ENCODE peak calls at places on chromosomes 1 and 21, in four cellular contexts. C is ELR, O is Daoy, Y is mucosa of gallbladder. X is an unnamed sample.

GRCh38 chr1:202365092-202365815 is 16.8 kb downstream of the PPP1R12B start:
- DNase-seq in C (no peak), O (peak), Y (no peak), X (no peak)

GRCh38 chr1:42777860-42778259 is 6.9 kb upstream of the TMEM269 start:
- DNase-seq in C (peak), O (peak), Y (no peak), X (no peak)

GRCh38 chr21:35525443-35525842 is 476.3 kb upstream of the RUNX1 start:
- DNase-seq in C (peak), O (peak), Y (no peak), X (peak)

GRCh38 chr1:164560504-164560903 is 1.5 kb downstream of the PBX1 start:
- DNase-seq in C (no peak), O (no peak), Y (no peak), X (no peak)

GRCh38 chr1:212073490-212073889 is 37.9 kb downstream of the DTL start:
- DNase-seq in C (no peak), O (no peak), Y (no peak), X (no peak)

GRCh38 chr1:85611856-85612255 is 31.3 kb downstream of the CCN1 start:
- DNase-seq in C (peak), O (peak), Y (peak), X (peak)

GRCh38 chr1:221886311-221887090 is 144.6 kb upstream of the DUSP10 start:
- DNase-seq in C (peak), O (peak), Y (no peak), X (peak)

GRCh38 chr1:200252526-200252925 is 157.3 kb downstream of the ZNF281 start:
- DNase-seq in C (no peak), O (peak), Y (no peak), X (peak)

GRCh38 chr1:145785481-145785880 is 38.4 kb downstream of the RNF115 start:
- DNase-seq in C (peak), O (no peak), Y (no peak), X (no peak)

GRCh38 chr1:50335914-50336313 is 87.3 kb downstream of the DMRTA2 start:
- DNase-seq in C (no peak), O (no peak), Y (no peak), X (no peak)

GRCh38 chr1:100353988-100354387 is 1.7 kb downstream of the CDC14A start:
- DNase-seq in C (peak), O (peak), Y (no peak), X (peak)

X was measured in A172.